ENCODE peak calls at places on chromosomes 11 and 22, in four cellular contexts. G is AG09309; V is KG1; X is stimulated activated CD8-positive, alpha-beta memory T cell treated with anti-CD3 and anti-CD28 coated beads, Interleukin-7, amount 100 ng/mL, for 48 hours. H is an unnamed sample.
A peak's percentile ranks its signal among the peaks of the same experiment; 100 is the strongest.

GRCh38 chr11:13238879-13239514 is 38.6 kb upstream of the BMAL1 start:
- DNase-seq in G (no peak), V (peak; percentile 33), X (peak; percentile 19), H (peak; percentile 46)

GRCh38 chr11:117716652-117717440 is 80.2 kb downstream of the DSCAML1 start:
- DNase-seq in G (no peak), V (no peak), X (no peak), H (no peak)

GRCh38 chr11:60932605-60933346 is 8.5 kb downstream of the TMEM132A start:
- DNase-seq in G (no peak), V (no peak), X (no peak), H (no peak)

GRCh38 chr22:25668437-25668836 is 73.6 kb upstream of the MYO18B start:
- DNase-seq in G (peak; percentile 46), V (no peak), X (no peak), H (no peak)

GRCh38 chr22:46802608-46803027 is 40.2 kb downstream of the TBC1D22A start:
- DNase-seq in G (no peak), V (no peak), X (no peak), H (no peak)

GRCh38 chr11:8811571-8811970 is 99.4 kb upstream of the AKIP1 start:
- DNase-seq in G (peak; percentile 53), V (no peak), X (no peak), H (no peak)

GRCh38 chr22:38070250-38070921 is 13.2 kb downstream of the PICK1 start:
- DNase-seq in G (no peak), V (no peak), X (no peak), H (no peak)

GRCh38 chr22:38911434-38911833 is 39.4 kb upstream of the CBX6 start:
- DNase-seq in G (no peak), V (no peak), X (no peak), H (no peak)

GRCh38 chr11:16969010-16970004 is 44.9 kb downstream of the PLEKHA7 start:
- DNase-seq in G (no peak), V (no peak), X (no peak), H (no peak)

GRCh38 chr11:64916040-64916847 is 765 bp downstream of the ATG2A start:
- DNase-seq in G (no peak), V (no peak), X (peak; percentile 23), H (no peak)

GRCh38 chr11:124075841-124076571 is 34.9 kb upstream of the OR10G7 start:
- DNase-seq in G (no peak), V (no peak), X (no peak), H (no peak)